ENCODE peak calls at places on chromosome 5, in four cellular contexts. N is aorta; M is activated CD4-positive, alpha-beta memory T cell treated with anti-CD3 and anti-CD28 coated beads, Interleukin-2, amount 10 ng/mL, durations not matched to agents 7 days and 5 days; W is fibroblast of pulmonary artery. L is an unnamed sample.

GRCh38 chr5:159441441-159441840 is 111.2 kb upstream of the IL12B start:
- DNase-seq in N (no peak), M (no peak), W (no peak), L (peak)

GRCh38 chr5:21688655-21689054 is 1164.5 kb downstream of the CDH12 start:
- DNase-seq in N (no peak), M (no peak), W (peak), L (no peak)

GRCh38 chr5:82332889-82333619 is 54.9 kb upstream of the RPS23 start:
- DNase-seq in N (no peak), M (no peak), W (peak), L (no peak)

GRCh38 chr5:91727452-91727851 is 344.3 kb upstream of the ARRDC3 start:
- DNase-seq in N (no peak), M (no peak), W (no peak), L (no peak)

GRCh38 chr5:168749391-168750100 is 170.4 kb upstream of the PANK3 start:
- DNase-seq in N (no peak), M (no peak), W (no peak), L (no peak)

GRCh38 chr5:138662599-138662998 is 87.4 kb upstream of the HSPA9 start:
- DNase-seq in N (no peak), M (peak), W (no peak), L (no peak)

GRCh38 chr5:125257057-125257970 is 510.9 kb upstream of the ZNF608 start:
- DNase-seq in N (no peak), M (no peak), W (no peak), L (no peak)

GRCh38 chr5:78718185-78718584 is 69.6 kb upstream of the LHFPL2 start:
- DNase-seq in N (no peak), M (no peak), W (no peak), L (no peak)

GRCh38 chr5:173247504-173247903 is 12.5 kb upstream of the NKX2-5 start:
- DNase-seq in N (no peak), M (no peak), W (no peak), L (no peak)

GRCh38 chr5:165321912-165322311 is 1816.5 kb downstream of the MAT2B start:
- DNase-seq in N (no peak), M (no peak), W (peak), L (no peak)

GRCh38 chr5:140260089-140260656 is 42.7 kb downstream of the PFDN1 start:
- DNase-seq in N (no peak), M (no peak), W (no peak), L (no peak)

GRCh38 chr5:178341091-178341960 is 108.7 kb upstream of the PHYKPL start:
- DNase-seq in N (peak), M (no peak), W (no peak), L (no peak)

GRCh38 chr5:133441166-133441815 is 171.1 kb downstream of the FSTL4 start:
- DNase-seq in N (no peak), M (no peak), W (no peak), L (no peak)

GRCh38 chr5:96565843-96566242 is 96.3 kb upstream of the CAST start:
- DNase-seq in N (no peak), M (no peak), W (peak), L (no peak)

L was measured in right cardiac atrium.